ENCODE peak calls at places on chromosomes 6 and 20, in five cellular contexts. One of them, this sample, is unnamed.

GRCh38 chr6:158605266-158605878 is 39.2 kb downstream of the DYNLT1 start:
- DNase-seq in cardiac muscle cell: peak
- DNase-seq in GM12864: peak
- DNase-seq in stomach: peak
- DNase-seq in astrocyte of the spinal cord: peak
- DNase-seq in this sample: peak

GRCh38 chr6:125020385-125020784 is 58.1 kb downstream of the RNF217 start:
- DNase-seq in astrocyte of the spinal cord: no peak
- DNase-seq in stomach: no peak
- DNase-seq in cardiac muscle cell: peak
- DNase-seq in GM12864: no peak
- DNase-seq in this sample: no peak

GRCh38 chr6:153038378-153038777 is 35.9 kb upstream of the MTRF1L start:
- DNase-seq in astrocyte of the spinal cord: peak
- DNase-seq in GM12864: no peak
- DNase-seq in stomach: no peak
- DNase-seq in cardiac muscle cell: no peak
- DNase-seq in this sample: no peak

GRCh38 chr20:41174782-41175181 is 37.4 kb downstream of the PLCG1 start:
- DNase-seq in astrocyte of the spinal cord: no peak
- DNase-seq in GM12864: no peak
- DNase-seq in stomach: peak
- DNase-seq in cardiac muscle cell: peak
- DNase-seq in this sample: no peak

GRCh38 chr6:28531479-28532128 is 5.9 kb downstream of the GPX5 start:
- DNase-seq in cardiac muscle cell: no peak
- DNase-seq in GM12864: no peak
- DNase-seq in astrocyte of the spinal cord: no peak
- DNase-seq in stomach: no peak
- DNase-seq in this sample: no peak

GRCh38 chr6:10695086-10695657 is 400 bp downstream of the PAK1IP1 start:
- DNase-seq in cardiac muscle cell: no peak
- DNase-seq in astrocyte of the spinal cord: no peak
- DNase-seq in stomach: no peak
- DNase-seq in GM12864: no peak
- DNase-seq in this sample: no peak

GRCh38 chr6:43268348-43268685 is 25.0 kb downstream of the TTBK1 start:
- DNase-seq in GM12864: no peak
- DNase-seq in stomach: no peak
- DNase-seq in astrocyte of the spinal cord: no peak
- DNase-seq in cardiac muscle cell: no peak
- DNase-seq in this sample: no peak

GRCh38 chr20:12722096-12722495 is 286.7 kb upstream of the SPTLC3 start:
- DNase-seq in GM12864: no peak
- DNase-seq in astrocyte of the spinal cord: no peak
- DNase-seq in cardiac muscle cell: no peak
- DNase-seq in stomach: no peak
- DNase-seq in this sample: no peak

GRCh38 chr6:113281014-113281810 is 575.9 kb upstream of the MARCKS start:
- DNase-seq in GM12864: peak
- DNase-seq in stomach: no peak
- DNase-seq in cardiac muscle cell: peak
- DNase-seq in astrocyte of the spinal cord: peak
- DNase-seq in this sample: no peak

GRCh38 chr20:46199198-46199597 is 81.1 kb downstream of the CD40 start:
- DNase-seq in astrocyte of the spinal cord: no peak
- DNase-seq in stomach: peak
- DNase-seq in cardiac muscle cell: no peak
- DNase-seq in GM12864: no peak
- DNase-seq in this sample: peak

GRCh38 chr20:10414982-10415650 is 18.9 kb downstream of the MKKS start:
- DNase-seq in cardiac muscle cell: peak
- DNase-seq in stomach: no peak
- DNase-seq in astrocyte of the spinal cord: no peak
- DNase-seq in GM12864: no peak
- DNase-seq in this sample: no peak

GRCh38 chr20:44450279-44450937 is 25.3 kb upstream of the TTPAL start:
- DNase-seq in astrocyte of the spinal cord: no peak
- DNase-seq in stomach: no peak
- DNase-seq in GM12864: no peak
- DNase-seq in cardiac muscle cell: no peak
- DNase-seq in this sample: no peak

GRCh38 chr20:44449864-44450263 is 25.8 kb upstream of the TTPAL start:
- DNase-seq in stomach: no peak
- DNase-seq in cardiac muscle cell: no peak
- DNase-seq in astrocyte of the spinal cord: no peak
- DNase-seq in GM12864: no peak
- DNase-seq in this sample: no peak

GRCh38 chr20:44447827-44448419 is 27.8 kb upstream of the TTPAL start:
- DNase-seq in stomach: no peak
- DNase-seq in GM12864: no peak
- DNase-seq in cardiac muscle cell: no peak
- DNase-seq in astrocyte of the spinal cord: no peak
- DNase-seq in this sample: no peak

GRCh38 chr20:44450938-44451450 is 24.7 kb upstream of the TTPAL start:
- DNase-seq in GM12864: no peak
- DNase-seq in cardiac muscle cell: no peak
- DNase-seq in astrocyte of the spinal cord: no peak
- DNase-seq in stomach: no peak
- DNase-seq in this sample: no peak

GRCh38 chr20:44448753-44449546 is 26.7 kb upstream of the TTPAL start:
- DNase-seq in stomach: no peak
- DNase-seq in cardiac muscle cell: peak
- DNase-seq in GM12864: peak
- DNase-seq in astrocyte of the spinal cord: no peak
- DNase-seq in this sample: peak
- TF ChIP-seq CTCF in stomach: no peak
- TF ChIP-seq CTCF in cardiac muscle cell: peak
- TF ChIP-seq CTCF in GM12864: peak
- TF ChIP-seq CTCF in astrocyte of the spinal cord: peak
- TF ChIP-seq CTCF in this sample: no peak

GRCh38 chr6:167142433-167142761 is 15.4 kb downstream of the GPR31 start:
- DNase-seq in astrocyte of the spinal cord: no peak
- DNase-seq in cardiac muscle cell: no peak
- DNase-seq in stomach: no peak
- DNase-seq in GM12864: no peak
- DNase-seq in this sample: no peak
- TF ChIP-seq CTCF in astrocyte of the spinal cord: no peak
- TF ChIP-seq CTCF in cardiac muscle cell: no peak
- TF ChIP-seq CTCF in stomach: peak
- TF ChIP-seq CTCF in GM12864: no peak
- TF ChIP-seq CTCF in this sample: peak

GRCh38 chr6:142550310-142550709 is 248.5 kb downstream of the ADGRG6 start:
- DNase-seq in GM12864: no peak
- DNase-seq in cardiac muscle cell: no peak
- DNase-seq in astrocyte of the spinal cord: no peak
- DNase-seq in stomach: no peak
- DNase-seq in this sample: no peak

GRCh38 chr6:142548571-142548970 is 246.8 kb downstream of the ADGRG6 start:
- DNase-seq in stomach: no peak
- DNase-seq in astrocyte of the spinal cord: no peak
- DNase-seq in cardiac muscle cell: no peak
- DNase-seq in GM12864: no peak
- DNase-seq in this sample: no peak

GRCh38 chr6:142551145-142551811 is 249.5 kb downstream of the ADGRG6 start:
- DNase-seq in cardiac muscle cell: no peak
- DNase-seq in astrocyte of the spinal cord: peak
- DNase-seq in GM12864: no peak
- DNase-seq in stomach: no peak
- DNase-seq in this sample: no peak
- TF ChIP-seq CTCF in cardiac muscle cell: no peak
- TF ChIP-seq CTCF in astrocyte of the spinal cord: no peak
- TF ChIP-seq CTCF in GM12864: no peak
- TF ChIP-seq CTCF in stomach: no peak
- TF ChIP-seq CTCF in this sample: no peak

DNA sequence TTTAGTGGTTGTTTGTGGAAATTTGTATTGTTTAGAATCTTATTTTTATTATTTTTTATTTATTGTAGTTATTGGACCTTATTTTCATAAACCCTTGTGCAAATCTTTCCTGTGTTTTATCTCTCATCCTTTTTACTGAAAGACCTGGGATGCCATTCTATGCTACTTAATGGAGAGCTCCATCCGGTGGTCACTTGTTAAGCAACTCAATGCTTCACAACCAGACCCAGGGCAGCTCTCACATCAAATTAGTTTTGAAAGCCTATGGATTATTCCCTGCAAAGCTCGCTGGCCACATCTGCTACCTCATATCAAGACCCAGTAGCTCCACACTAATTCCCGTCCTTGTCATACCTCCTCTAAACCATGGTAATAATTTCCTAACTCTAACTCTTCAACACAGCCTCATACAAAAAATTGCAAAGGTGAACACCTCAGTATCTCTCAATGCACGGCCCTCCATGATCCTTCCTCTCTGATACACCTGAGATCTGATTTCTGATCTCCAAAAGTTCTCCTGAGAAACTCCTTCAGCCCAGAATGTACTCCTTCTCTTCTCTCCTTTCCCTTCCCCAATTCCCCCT is 296.6 kb upstream of the MANEA start:
- DNase-seq in cardiac muscle cell: peak
- DNase-seq in astrocyte of the spinal cord: peak
- DNase-seq in stomach: no peak
- DNase-seq in GM12864: no peak
- DNase-seq in this sample: no peak
- TF ChIP-seq CTCF in cardiac muscle cell: peak
- TF ChIP-seq CTCF in astrocyte of the spinal cord: peak
- TF ChIP-seq CTCF in stomach: peak
- TF ChIP-seq CTCF in GM12864: no peak
- TF ChIP-seq CTCF in this sample: peak

DNA sequence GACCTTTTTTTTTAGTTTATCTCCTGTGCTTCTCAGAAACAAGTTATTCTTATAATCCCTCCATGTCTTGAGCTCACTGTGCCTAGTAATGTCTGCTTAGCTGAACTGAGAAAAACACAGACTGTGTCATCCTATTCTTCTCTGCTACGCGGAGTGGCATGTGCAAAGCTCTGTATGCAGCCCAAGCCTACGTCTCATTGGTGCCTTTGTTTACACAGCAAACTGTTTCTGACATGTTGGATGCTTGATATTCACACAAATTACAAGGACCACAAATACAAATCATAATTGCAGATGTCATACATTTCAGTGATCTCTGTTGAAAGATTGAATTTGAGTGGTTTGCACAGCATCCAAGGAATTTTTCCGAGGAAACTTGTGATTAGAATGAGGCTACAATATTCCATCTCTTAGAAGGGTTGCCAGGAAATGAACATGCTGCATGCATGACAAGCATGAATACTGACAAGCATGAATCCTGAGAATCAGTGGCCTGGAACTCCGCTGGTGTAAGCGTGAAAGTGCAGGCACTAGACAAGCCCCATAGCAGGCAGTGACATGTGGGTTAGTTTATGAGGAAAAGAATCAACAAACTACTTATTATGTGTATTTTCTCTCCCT is 128.4 kb upstream of the SGK1 start:
- DNase-seq in cardiac muscle cell: peak
- DNase-seq in GM12864: no peak
- DNase-seq in astrocyte of the spinal cord: peak
- DNase-seq in stomach: no peak
- DNase-seq in this sample: no peak
- TF ChIP-seq CTCF in cardiac muscle cell: no peak
- TF ChIP-seq CTCF in GM12864: no peak
- TF ChIP-seq CTCF in astrocyte of the spinal cord: no peak
- TF ChIP-seq CTCF in stomach: no peak
- TF ChIP-seq CTCF in this sample: no peak